ENCODE peak calls at places on chromosomes 2 and 18, in nine cellular contexts. S, A, E, O, Z, P, D, M and G are unnamed samples.

GRCh38 chr2:25032094-25032493 is 9.8 kb upstream of the EFR3B start:
- DNase-seq in S (peak), A (no peak), E (peak), O (no peak), Z (no peak), P (no peak), D (no peak), M (no peak), G (no peak)

GRCh38 chr2:207467716-207468347 is 61.9 kb upstream of the CREB1 start:
- DNase-seq in S (no peak), A (peak), E (no peak), O (no peak), Z (no peak), P (no peak), D (no peak), M (no peak), G (no peak)

GRCh38 chr2:86216577-86217555 is 17.6 kb downstream of the MRPL35 start:
- DNase-seq in S (no peak), A (no peak), E (no peak), O (no peak), Z (no peak), P (no peak), D (no peak), M (no peak), G (no peak)

GRCh38 chr2:140496714-140497113 is 1634.1 kb downstream of the LRP1B start:
- DNase-seq in S (no peak), A (no peak), E (no peak), O (no peak), Z (no peak), P (no peak), D (no peak), M (no peak), G (no peak)

GRCh38 chr2:239307221-239307569 is 93.6 kb downstream of the HDAC4 start:
- DNase-seq in S (no peak), A (no peak), E (no peak), O (no peak), Z (no peak), P (no peak), D (no peak), M (no peak), G (no peak)

GRCh38 chr18:55088000-55088401 is 128.7 kb upstream of the CCDC68 start:
- DNase-seq in S (no peak), A (peak), E (no peak), O (no peak), Z (no peak), P (no peak), D (no peak), M (no peak), G (no peak)

GRCh38 chr2:88027709-88028389 is 11.5 kb upstream of the RNU2-63P start:
- DNase-seq in S (peak), A (no peak), E (no peak), O (no peak), Z (no peak), P (no peak), D (no peak), M (peak), G (no peak)

GRCh38 chr2:99822487-99823218 is 319.7 kb downstream of the AFF3 start:
- DNase-seq in S (no peak), A (no peak), E (no peak), O (no peak), Z (no peak), P (no peak), D (no peak), M (peak), G (no peak)

GRCh38 chr2:179376881-179377280 is 112.2 kb upstream of the SESTD1 start:
- DNase-seq in S (no peak), A (no peak), E (no peak), O (no peak), Z (no peak), P (no peak), D (no peak), M (no peak), G (no peak)

GRCh38 chr2:179340678-179341077 is 76.0 kb upstream of the SESTD1 start:
- DNase-seq in S (peak), A (peak), E (peak), O (peak), Z (peak), P (no peak), D (no peak), M (peak), G (no peak)

GRCh38 chr2:42581257-42581656 is 12.8 kb downstream of the MTA3 start:
- DNase-seq in S (no peak), A (no peak), E (no peak), O (no peak), Z (no peak), P (no peak), D (no peak), M (no peak), G (no peak)

GRCh38 chr2:65382323-65382722 is 50.1 kb downstream of the SPRED2 start:
- DNase-seq in S (no peak), A (no peak), E (no peak), O (no peak), Z (no peak), P (no peak), D (no peak), M (no peak), G (no peak)